ENCODE peak calls at places on chromosome 4, in ten cellular contexts. R is testis, O is right lobe of liver, A is tibial artery, K is GM23338, V is thyroid gland, N is sigmoid colon, W is heart right ventricle, Z is ovary, J is hepatocyte. U is an unnamed sample.

GRCh38 chr4:124144302-124144701 is 568.2 kb downstream of the ANKRD50 start:
- DNase-seq in A (no peak), K (no peak), V (peak; percentile 62), J (no peak), R (peak; percentile 17), O (no peak), Z (no peak), W (no peak), N (no peak), U (no peak)

GRCh38 chr4:125838239-125838601 is 523.5 kb downstream of the FAT4 start:
- DNase-seq in W (no peak), N (no peak), J (no peak), O (no peak), K (no peak), A (no peak), V (no peak), R (no peak), Z (no peak), U (no peak)

GRCh38 chr4:88630756-88631155 is 38.5 kb downstream of the HERC3 start:
- DNase-seq in O (no peak), Z (no peak), N (no peak), J (peak; percentile 35), W (no peak), V (no peak), R (no peak), A (no peak), K (no peak), U (no peak)

GRCh38 chr4:152572417-152573086 is 36.7 kb upstream of the FBXW7 start:
- DNase-seq in K (no peak), A (no peak), R (no peak), Z (no peak), O (no peak), V (no peak), N (no peak), W (no peak), J (peak; percentile 73), U (peak; percentile 25)

GRCh38 chr4:152735302-152735917 is 44.1 kb downstream of the TIGD4 start:
- DNase-seq in Z (no peak), A (no peak), W (no peak), J (peak; percentile 40), V (no peak), R (no peak), K (peak; percentile 63), N (no peak), O (no peak), U (no peak)

GRCh38 chr4:3481113-3481531 is 18.0 kb downstream of the DOK7 start:
- DNase-seq in N (no peak), R (no peak), O (no peak), V (no peak), J (no peak), A (no peak), K (no peak), W (no peak), Z (no peak), U (no peak)

GRCh38 chr4:136863756-136864155 is 668.5 kb downstream of the PCDH18 start:
- DNase-seq in J (no peak), Z (no peak), V (no peak), O (no peak), N (no peak), W (no peak), R (no peak), A (no peak), K (peak; percentile 58), U (no peak)

GRCh38 chr4:168609369-168609768 is 112.5 kb downstream of the PALLD start:
- DNase-seq in N (no peak), O (no peak), A (no peak), Z (no peak), K (no peak), R (no peak), J (no peak), W (no peak), V (no peak), U (no peak)

GRCh38 chr4:41136456-41136855 is 77.9 kb downstream of the APBB2 start:
- DNase-seq in R (no peak), J (no peak), V (peak; percentile 61), A (no peak), N (no peak), O (no peak), Z (no peak), W (no peak), K (no peak), U (no peak)

GRCh38 chr4:110085131-110085530 is 113.3 kb downstream of the ELOVL6 start:
- DNase-seq in O (peak; percentile 26), R (no peak), V (peak; percentile 68), N (no peak), A (no peak), Z (no peak), W (no peak), K (no peak), J (peak; percentile 60), U (peak; percentile 59)

GRCh38 chr4:110087116-110087708 is 111.2 kb downstream of the ELOVL6 start:
- DNase-seq in Z (no peak), R (no peak), O (no peak), K (no peak), V (no peak), N (no peak), A (no peak), W (no peak), J (peak; percentile 11), U (no peak)

GRCh38 chr4:110091426-110091825 is 107.0 kb downstream of the ELOVL6 start:
- DNase-seq in O (no peak), K (no peak), W (no peak), N (no peak), J (no peak), V (no peak), Z (no peak), A (no peak), R (no peak), U (no peak)

GRCh38 chr4:110092646-110093045 is 105.8 kb downstream of the ELOVL6 start:
- DNase-seq in K (no peak), Z (no peak), N (no peak), W (no peak), R (no peak), A (no peak), V (no peak), O (no peak), J (no peak), U (no peak)

GRCh38 chr4:110088670-110089069 is 109.7 kb downstream of the ELOVL6 start:
- DNase-seq in A (no peak), R (no peak), J (no peak), O (no peak), W (no peak), Z (no peak), V (no peak), K (peak; percentile 34), N (no peak), U (no peak)
- H3K27ac ChIP-seq in A (no peak overlapping the region), R (no peak overlapping the region), J (no peak overlapping the region), O (no peak overlapping the region), W (no peak overlapping the region), Z (no peak overlapping the region), V (no peak overlapping the region), K (peak overlapping the region; percentile 52), N (no peak overlapping the region), U (no peak overlapping the region)

GRCh38 chr4:184695178-184695896 is 38.6 kb downstream of the CENPU start:
- DNase-seq in O (no peak), J (no peak), W (no peak), K (no peak), V (no peak), N (no peak), R (no peak), A (no peak), Z (no peak), U (no peak)

GRCh38 chr4:184693056-184693455 is 40.8 kb downstream of the CENPU start:
- DNase-seq in J (no peak), R (no peak), W (no peak), K (no peak), V (no peak), O (no peak), A (no peak), Z (no peak), N (no peak), U (no peak)

GRCh38 chr4:184699941-184700340 is 34.0 kb downstream of the CENPU start:
- DNase-seq in W (no peak), V (no peak), Z (no peak), N (no peak), R (no peak), A (no peak), J (no peak), O (no peak), K (no peak), U (no peak)

GRCh38 chr4:184694412-184694956 is 39.4 kb downstream of the CENPU start:
- DNase-seq in R (no peak), O (no peak), J (no peak), V (no peak), Z (no peak), A (no peak), N (no peak), W (no peak), K (no peak), U (no peak)

DNA sequence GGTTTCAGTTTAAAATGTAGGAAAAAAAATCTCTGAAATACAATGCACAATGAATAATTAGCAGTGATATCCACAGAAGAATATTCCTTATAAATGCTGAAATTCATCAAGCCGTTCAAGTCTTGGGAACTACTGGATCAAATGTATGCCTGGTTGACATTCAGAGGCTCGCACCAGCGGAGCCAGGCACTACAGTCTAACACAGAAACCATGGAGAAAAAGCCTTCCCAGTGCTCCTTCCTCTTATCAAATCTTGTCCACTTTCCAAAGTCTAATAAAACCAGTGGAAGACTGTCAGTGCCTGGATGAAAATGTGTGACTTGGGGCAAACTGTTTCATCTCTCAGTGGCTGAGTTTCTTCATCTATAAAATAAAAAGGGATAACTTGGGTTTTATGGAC is 35.9 kb downstream of the CENPU start:
- DNase-seq in K (no peak), R (no peak), Z (no peak), V (no peak), W (no peak), O (no peak), N (no peak), A (no peak), J (no peak), U (no peak)
- TF ChIP-seq CTCF in K (no peak), R (no peak), Z (no peak), V (no peak), W (no peak), O (no peak), N (no peak), A (no peak), J (no peak), U (no peak)

GRCh38 chr4:93827272-93827947 is 1.1 kb upstream of the ATOH1 start:
- DNase-seq in V (no peak), W (no peak), A (no peak), K (peak; percentile 92), Z (no peak), R (no peak), J (no peak), O (no peak), N (no peak), U (no peak)
- H3K27me3 ChIP-seq in V (peaks cover 35% of the 10 kb centered on the region), W (peaks cover 63% of the 10 kb centered on the region), A (peaks cover 64% of the 10 kb centered on the region), K (peaks cover 61% of the 10 kb centered on the region), Z (no peaks in the 10 kb centered on the region), R (no peaks in the 10 kb centered on the region), J (peaks cover 93% of the 10 kb centered on the region), O (peaks cover 19% of the 10 kb centered on the region), N (peaks cover 70% of the 10 kb centered on the region), U (peaks cover 62% of the 10 kb centered on the region)

DNA sequence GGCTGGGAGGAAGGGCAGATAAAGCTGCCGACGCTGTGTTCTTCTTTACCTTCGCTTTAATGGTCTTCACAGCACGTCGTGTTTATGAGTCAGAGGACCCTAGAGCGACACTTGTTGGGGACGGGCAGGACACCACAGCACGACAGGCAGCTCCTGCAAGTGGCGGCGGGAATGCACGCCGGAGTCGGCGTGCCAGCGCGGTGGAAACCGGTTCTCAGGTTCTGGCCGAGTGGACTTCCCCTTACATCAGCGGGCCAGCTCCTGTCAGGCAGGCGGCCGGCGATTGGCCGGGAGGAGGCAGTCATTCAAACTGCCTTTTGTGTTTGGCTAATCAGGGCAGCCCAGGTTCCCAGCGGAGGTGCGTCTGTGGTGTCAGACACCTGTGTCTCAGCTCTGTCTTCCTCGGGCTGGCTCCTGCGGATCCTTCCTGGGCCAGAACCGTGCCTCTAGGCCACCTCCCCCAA is 150.9 kb downstream of the SHROOM3 start:
- DNase-seq in O (peak; percentile 90), W (peak; percentile 74), J (peak; percentile 93), K (peak; percentile 96), Z (no peak), A (peak; percentile 69), V (peak; percentile 97), R (peak; percentile 73), N (peak; percentile 65), U (peak; percentile 79)
- H3K27ac ChIP-seq in O (peak overlapping the region; percentile 37), W (peak overlapping the region; percentile 55), J (peak overlapping the region; percentile 95), K (peak overlapping the region; percentile 18), Z (no peak overlapping the region), A (peak overlapping the region; percentile 87), V (peak overlapping the region; percentile 85), R (no peak overlapping the region), N (peak overlapping the region; percentile 70), U (no peak overlapping the region)

U was measured in adrenal gland.